ENCODE peak calls at places on chromosome 11, in ten cellular contexts. I is upper lobe of right lung; R is A549; Q is neural crest cell; H is fibroblast of lung; A is CD4-positive, alpha-beta T cell; Z is CD8-positive, alpha-beta T cell; M is heart right ventricle; U is HFFc6; F is AG04450. G is an unnamed sample.

GRCh38 chr11:44324787-44325525 is 15.0 kb upstream of the ALX4 start:
- DNase-seq in I (peak), R (no peak), Q (no peak), H (no peak), A (no peak), Z (no peak), M (no peak), U (no peak), F (no peak), G (no peak)

GRCh38 chr11:58625826-58626460 is 3.5 kb downstream of the CNTF start:
- DNase-seq in I (no peak), R (no peak), Q (no peak), H (peak), A (no peak), Z (no peak), M (no peak), U (peak), F (peak), G (no peak)

GRCh38 chr11:84524422-84525051 is 1102.6 kb downstream of the DLG2 start:
- DNase-seq in I (no peak), R (peak), Q (no peak), H (peak), A (no peak), Z (no peak), M (no peak), U (peak), F (no peak), G (no peak)

GRCh38 chr11:126072821-126073594 is 10.3 kb upstream of the CDON start:
- DNase-seq in I (no peak), R (no peak), Q (no peak), H (no peak), A (no peak), Z (no peak), M (no peak), U (no peak), F (no peak), G (no peak)

GRCh38 chr11:70762810-70763209 is 364.5 kb downstream of the CTTN start:
- DNase-seq in I (peak), R (no peak), Q (no peak), H (no peak), A (no peak), Z (no peak), M (no peak), U (no peak), F (no peak), G (no peak)

GRCh38 chr11:115206365-115207022 is 297.7 kb downstream of the CADM1 start:
- DNase-seq in I (no peak), R (no peak), Q (no peak), H (no peak), A (no peak), Z (no peak), M (no peak), U (no peak), F (no peak), G (no peak)

GRCh38 chr11:73141309-73142127 is 600 bp downstream of the FCHSD2 start:
- DNase-seq in I (peak), R (peak), Q (peak), H (peak), A (peak), Z (peak), M (peak), U (peak), F (no peak), G (no peak)

GRCh38 chr11:45322891-45323597 is 36.9 kb upstream of the SYT13 start:
- DNase-seq in I (no peak), R (no peak), Q (no peak), H (no peak), A (no peak), Z (no peak), M (no peak), U (no peak), F (no peak), G (no peak)

GRCh38 chr11:109150603-109151002 is 271.4 kb upstream of the C11orf87 start:
- DNase-seq in I (no peak), R (no peak), Q (no peak), H (no peak), A (no peak), Z (no peak), M (no peak), U (no peak), F (no peak), G (no peak)

GRCh38 chr11:126476977-126477376 is 121.5 kb downstream of the ST3GAL4 start:
- DNase-seq in I (no peak), R (no peak), Q (no peak), H (no peak), A (no peak), Z (no peak), M (no peak), U (no peak), F (no peak), G (no peak)

GRCh38 chr11:85682330-85683305 is 3.4 kb downstream of the CCDC89 start:
- DNase-seq in I (peak), R (peak), Q (no peak), H (peak), A (peak), Z (peak), M (peak), U (no peak), F (peak), G (no peak)

GRCh38 chr11:95517453-95517852 is 272.1 kb downstream of the FAM76B start:
- DNase-seq in I (no peak), R (no peak), Q (no peak), H (peak), A (no peak), Z (no peak), M (no peak), U (no peak), F (no peak), G (no peak)

GRCh38 chr11:32870676-32871075 is 21.9 kb upstream of the QSER1 start:
- DNase-seq in I (no peak), R (peak), Q (no peak), H (no peak), A (peak), Z (no peak), M (no peak), U (no peak), F (no peak), G (no peak)
- TF ChIP-seq CTCF in I (peak), R (peak), Q (peak), H (peak), A (peak), Z (peak), M (peak), U (peak), F (peak), G (peak)

GRCh38 chr11:131897247-131897646 is 526.8 kb downstream of the NTM start:
- DNase-seq in I (no peak), R (no peak), Q (no peak), H (no peak), A (no peak), Z (no peak), M (no peak), U (no peak), F (no peak), G (no peak)

GRCh38 chr11:131893988-131894387 is 523.6 kb downstream of the NTM start:
- DNase-seq in I (no peak), R (no peak), Q (no peak), H (no peak), A (no peak), Z (no peak), M (no peak), U (no peak), F (no peak), G (no peak)

GRCh38 chr11:131894615-131895544 is 524.5 kb downstream of the NTM start:
- DNase-seq in I (no peak), R (no peak), Q (no peak), H (no peak), A (no peak), Z (no peak), M (no peak), U (no peak), F (no peak), G (no peak)

GRCh38 chr11:131897976-131898375 is 527.6 kb downstream of the NTM start:
- DNase-seq in I (no peak), R (no peak), Q (no peak), H (no peak), A (no peak), Z (no peak), M (no peak), U (no peak), F (no peak), G (no peak)

GRCh38 chr11:131895865-131896264 is 525.5 kb downstream of the NTM start:
- DNase-seq in I (no peak), R (no peak), Q (no peak), H (no peak), A (no peak), Z (no peak), M (no peak), U (no peak), F (no peak), G (no peak)
- TF ChIP-seq CTCF in I (no peak), R (no peak), Q (no peak), H (peak), A (no peak), Z (no peak), M (no peak), U (peak), F (no peak), G (no peak)

GRCh38 chr11:57618438-57618837 is 21.0 kb downstream of the SERPING1 start:
- DNase-seq in I (no peak), R (no peak), Q (no peak), H (no peak), A (no peak), Z (no peak), M (no peak), U (no peak), F (no peak), G (no peak)

GRCh38 chr11:57616595-57616994 is 19.1 kb downstream of the SERPING1 start:
- DNase-seq in I (no peak), R (no peak), Q (no peak), H (no peak), A (no peak), Z (no peak), M (no peak), U (no peak), F (no peak), G (no peak)

GRCh38 chr11:57615308-57615707 is 17.8 kb downstream of the SERPING1 start:
- DNase-seq in I (no peak), R (no peak), Q (no peak), H (no peak), A (no peak), Z (no peak), M (no peak), U (no peak), F (no peak), G (no peak)

GRCh38 chr11:57622263-57622662 is 24.8 kb downstream of the SERPING1 start:
- DNase-seq in I (no peak), R (no peak), Q (no peak), H (no peak), A (no peak), Z (no peak), M (no peak), U (no peak), F (no peak), G (no peak)

GRCh38 chr11:57619331-57619730 is 21.8 kb downstream of the SERPING1 start:
- DNase-seq in I (no peak), R (peak), Q (no peak), H (no peak), A (no peak), Z (no peak), M (no peak), U (no peak), F (no peak), G (no peak)
- TF ChIP-seq CTCF in I (no peak), R (no peak), Q (peak), H (peak), A (no peak), Z (no peak), M (no peak), U (no peak), F (peak), G (no peak)

GRCh38 chr11:64034411-64034811 is 1.3 kb upstream of the FLRT1 start:
- DNase-seq in I (no peak), R (no peak), Q (no peak), H (no peak), A (no peak), Z (no peak), M (no peak), U (no peak), F (no peak), G (no peak)
- TF ChIP-seq CTCF in I (no peak), R (no peak), Q (no peak), H (no peak), A (no peak), Z (no peak), M (no peak), U (no peak), F (no peak), G (no peak)

DNA sequence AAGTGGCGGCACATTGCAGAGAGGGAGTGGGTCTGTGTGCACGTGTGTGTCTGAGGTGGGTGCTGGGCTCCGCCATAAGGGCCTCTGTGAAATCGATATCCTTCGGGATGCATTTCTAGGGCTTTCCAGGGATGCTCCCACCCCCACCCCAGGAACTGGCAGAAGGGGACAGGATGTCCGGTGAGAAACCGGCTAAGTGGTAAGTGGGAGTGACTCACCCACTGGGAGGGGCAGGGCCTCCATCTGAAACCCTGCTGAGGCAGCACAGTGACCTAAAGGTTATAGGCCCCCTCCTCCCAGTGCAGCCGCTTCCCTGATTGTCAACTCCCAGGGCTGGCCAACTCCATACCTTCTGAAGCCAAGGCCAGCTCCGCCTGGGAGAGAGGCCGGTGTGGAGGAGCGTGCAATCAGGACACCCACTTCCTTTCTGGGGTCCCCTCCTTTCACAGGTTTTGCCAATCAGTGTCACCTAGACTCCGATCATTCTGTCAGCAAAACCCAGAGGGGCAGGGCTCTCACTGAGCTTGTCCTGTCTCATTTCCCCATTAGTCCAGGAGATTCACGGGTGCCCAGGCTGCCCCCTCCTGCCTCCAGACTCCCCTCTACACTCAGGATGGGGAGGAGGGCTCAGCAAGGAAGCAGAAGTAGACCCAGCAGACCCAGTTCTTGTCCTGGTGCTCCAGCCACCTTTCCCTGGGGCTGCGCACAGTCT is 44.5 kb downstream of the NECTIN1 start:
- DNase-seq in I (no peak), R (peak), Q (peak), H (peak), A (no peak), Z (no peak), M (no peak), U (peak), F (peak), G (no peak)
- TF ChIP-seq CTCF in I (no peak), R (no peak), Q (no peak), H (no peak), A (no peak), Z (no peak), M (no peak), U (no peak), F (no peak), G (no peak)

GRCh38 chr11:105609341-105609781 is 512 bp upstream of the GRIA4 start:
- DNase-seq in I (no peak), R (no peak), Q (peak), H (peak), A (no peak), Z (no peak), M (no peak), U (no peak), F (no peak), G (no peak)
- TF ChIP-seq CTCF in I (peak), R (no peak), Q (peak), H (peak), A (no peak), Z (no peak), M (no peak), U (peak), F (peak), G (peak)

GRCh38 chr11:7547091-7547490 is 33.3 kb downstream of the PPFIBP2 start:
- DNase-seq in I (no peak), R (no peak), Q (no peak), H (no peak), A (no peak), Z (no peak), M (no peak), U (no peak), F (no peak), G (no peak)

GRCh38 chr11:7549681-7550080 is 35.9 kb downstream of the PPFIBP2 start:
- DNase-seq in I (no peak), R (no peak), Q (no peak), H (no peak), A (no peak), Z (no peak), M (no peak), U (no peak), F (no peak), G (no peak)

GRCh38 chr11:7547687-7548086 is 33.9 kb downstream of the PPFIBP2 start:
- DNase-seq in I (no peak), R (no peak), Q (no peak), H (no peak), A (no peak), Z (no peak), M (no peak), U (no peak), F (no peak), G (no peak)

GRCh38 chr11:7546324-7546791 is 32.6 kb downstream of the PPFIBP2 start:
- DNase-seq in I (no peak), R (no peak), Q (no peak), H (no peak), A (no peak), Z (no peak), M (no peak), U (no peak), F (no peak), G (no peak)

DNA sequence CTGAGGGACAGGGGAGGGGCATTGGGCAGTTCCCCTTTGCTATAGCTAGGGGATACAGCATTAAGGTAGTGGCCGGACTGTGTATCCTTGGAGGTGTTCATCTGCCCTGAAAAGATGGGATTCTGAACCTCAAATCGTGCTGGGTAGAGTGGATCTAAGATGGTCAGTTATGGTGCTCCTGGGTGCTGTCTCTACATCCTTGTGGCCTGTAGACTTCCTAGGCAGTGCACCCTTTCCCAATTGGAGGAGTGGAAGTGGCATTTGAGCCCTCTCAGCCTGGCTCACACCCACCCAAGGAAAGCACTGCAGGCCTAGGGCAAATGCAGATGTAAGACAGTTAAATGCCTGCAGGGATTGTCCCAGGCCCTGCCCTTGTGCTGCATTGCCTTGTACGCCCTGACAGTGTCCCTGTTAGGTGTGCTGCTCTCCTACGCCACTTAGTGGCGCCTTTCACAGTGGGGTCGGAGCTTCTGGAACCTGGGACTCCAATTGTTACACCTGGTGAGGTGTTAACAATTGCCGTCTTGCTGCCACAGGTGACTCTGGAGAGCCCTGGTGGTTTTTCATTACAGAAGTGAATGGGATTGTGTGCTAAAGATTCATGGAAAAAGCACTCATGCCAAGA is 35.0 kb downstream of the PPFIBP2 start:
- DNase-seq in I (no peak), R (peak), Q (no peak), H (no peak), A (no peak), Z (no peak), M (no peak), U (no peak), F (no peak), G (no peak)
- TF ChIP-seq CTCF in I (peak), R (peak), Q (peak), H (no peak), A (peak), Z (no peak), M (no peak), U (peak), F (no peak), G (peak)

GRCh38 chr11:119583585-119583984 is 145.4 kb downstream of the NECTIN1 start:
- DNase-seq in I (no peak), R (no peak), Q (no peak), H (no peak), A (no peak), Z (no peak), M (no peak), U (no peak), F (no peak), G (no peak)
- TF ChIP-seq CTCF in I (no peak), R (no peak), Q (peak), H (peak), A (no peak), Z (no peak), M (no peak), U (peak), F (no peak), G (peak)

GRCh38 chr11:97269527-97269926 is 879.7 kb downstream of the JRKL start:
- DNase-seq in I (no peak), R (peak), Q (no peak), H (no peak), A (no peak), Z (no peak), M (no peak), U (no peak), F (no peak), G (no peak)
- TF ChIP-seq CTCF in I (no peak), R (no peak), Q (peak), H (no peak), A (no peak), Z (no peak), M (no peak), U (peak), F (no peak), G (no peak)

GRCh38 chr11:34890812-34891211 is 25.4 kb downstream of the APIP start:
- DNase-seq in I (no peak), R (peak), Q (no peak), H (peak), A (no peak), Z (no peak), M (no peak), U (peak), F (peak), G (no peak)
- TF ChIP-seq CTCF in I (peak), R (peak), Q (peak), H (peak), A (peak), Z (peak), M (peak), U (peak), F (peak), G (peak)

G was measured in D721Med.